ENCODE peak calls at places on chromosome 1, in nine cellular contexts. U is left ventricle myocardium superior; H is GM12865; W is GM13977; L is NCI-H2171 treated with DMSO at 0.1 percent for 48 hours; V is cardiac fibroblast; F is stimulated activated effector memory CD8-positive, alpha-beta T cell treated with anti-CD3 and anti-CD28 coated beads, Interleukin-12 subunit alpha, Interleukin-12 subunit beta, amount 100 ng/mL, for 72 hours; R is Daoy; Z is AG04450. T is an unnamed sample.

GRCh38 chr1:248873409-248873992 is 14.6 kb upstream of the ZNF692 start:
- DNase-seq in U (peak; percentile 94), H (peak; percentile 98), W (peak; percentile 78), L (peak; percentile 94), V (peak; percentile 98), F (peak; percentile 99), R (peak; percentile 97), Z (peak; percentile 94), T (peak; percentile 96)

GRCh38 chr1:58456470-58456869 is 90.1 kb downstream of the OMA1 start:
- DNase-seq in U (no peak), H (no peak), W (no peak), L (no peak), V (peak; percentile 33), F (no peak), R (no peak), Z (no peak), T (no peak)

GRCh38 chr1:243748706-243749283 is 101.2 kb downstream of the AKT3 start:
- DNase-seq in U (no peak), H (peak; percentile 84), W (peak; percentile 77), L (peak; percentile 92), V (peak; percentile 90), F (no peak), R (peak; percentile 64), Z (peak; percentile 65), T (no peak)

GRCh38 chr1:231045318-231045717 is 5.3 kb upstream of the FAM89A start:
- DNase-seq in U (no peak), H (no peak), W (no peak), L (no peak), V (no peak), F (no peak), R (no peak), Z (no peak), T (no peak)

GRCh38 chr1:235888119-235888643 is 21.5 kb upstream of the LYST start:
- DNase-seq in U (no peak), H (peak; percentile 92), W (peak; percentile 76), L (no peak), V (no peak), F (peak; percentile 84), R (no peak), Z (no peak), T (no peak)

GRCh38 chr1:186218661-186219352 is 156.2 kb downstream of the TPR start:
- DNase-seq in U (no peak), H (no peak), W (no peak), L (no peak), V (no peak), F (no peak), R (no peak), Z (no peak), T (no peak)

GRCh38 chr1:150012611-150013010 is 2.1 kb upstream of the OTUD7B start:
- DNase-seq in U (no peak), H (no peak), W (no peak), L (no peak), V (no peak), F (no peak), R (no peak), Z (no peak), T (no peak)

GRCh38 chr1:230103341-230104173 is 36.5 kb downstream of the GALNT2 start:
- DNase-seq in U (no peak), H (no peak), W (no peak), L (peak; percentile 55), V (peak; percentile 41), F (no peak), R (no peak), Z (no peak), T (no peak)

GRCh38 chr1:179545316-179545715 is 30.4 kb downstream of the NPHS2 start:
- DNase-seq in U (no peak), H (no peak), W (no peak), L (no peak), V (no peak), F (no peak), R (peak; percentile 12), Z (no peak), T (no peak)

GRCh38 chr1:5891736-5892135 is 100.5 kb downstream of the NPHP4 start:
- DNase-seq in U (no peak), H (no peak), W (no peak), L (no peak), V (peak; percentile 73), F (no peak), R (no peak), Z (no peak), T (no peak)

GRCh38 chr1:69494171-69494570 is 73.6 kb upstream of the LRRC7 start:
- DNase-seq in U (no peak), H (no peak), W (no peak), L (no peak), V (peak; percentile 12), F (no peak), R (no peak), Z (no peak), T (no peak)

T was measured in upper lobe of left lung.